ENCODE peak calls at places on chromosomes 16 and 17, in four cellular contexts. I is substantia nigra, T is PC-9, V is GM23338. G is an unnamed sample.

GRCh38 chr16:51553314-51553713 is 402.2 kb upstream of the SALL1 start:
- DNase-seq in T (no peak), V (no peak), I (no peak), G (no peak)

GRCh38 chr16:8852534-8852933 is 16.3 kb downstream of the CARHSP1 start:
- DNase-seq in T (no peak), I (no peak), V (no peak), G (no peak)

GRCh38 chr17:34354637-34355036 is 1.6 kb upstream of the CCL13 start:
- DNase-seq in V (no peak), I (no peak), T (no peak), G (no peak)

GRCh38 chr16:57915811-57916479 is 55.0 kb downstream of the CNGB1 start:
- DNase-seq in T (no peak), I (no peak), V (no peak), G (no peak)

GRCh38 chr17:77230436-77230830 is 89.7 kb downstream of the SEC14L1 start:
- DNase-seq in V (no peak), I (no peak), T (no peak), G (no peak)

GRCh38 chr17:3929764-3930163 is 13.5 kb upstream of the P2RX1 start:
- DNase-seq in I (no peak), V (no peak), T (no peak), G (no peak)

GRCh38 chr16:76768316-76768715 is 422.7 kb upstream of the MON1B start:
- DNase-seq in I (no peak), V (no peak), T (no peak), G (no peak)

GRCh38 chr16:86217891-86218270 is 292.4 kb upstream of the FOXF1 start:
- DNase-seq in T (no peak), I (no peak), V (no peak), G (no peak)

GRCh38 chr17:80913928-80914821 is 77.5 kb upstream of the CHMP6 start:
- DNase-seq in T (no peak), I (no peak), V (no peak), G (peak)

GRCh38 chr17:64694207-64694606 is 32.1 kb upstream of the SMURF2 start:
- DNase-seq in T (peak), I (no peak), V (no peak), G (no peak)

DNA sequence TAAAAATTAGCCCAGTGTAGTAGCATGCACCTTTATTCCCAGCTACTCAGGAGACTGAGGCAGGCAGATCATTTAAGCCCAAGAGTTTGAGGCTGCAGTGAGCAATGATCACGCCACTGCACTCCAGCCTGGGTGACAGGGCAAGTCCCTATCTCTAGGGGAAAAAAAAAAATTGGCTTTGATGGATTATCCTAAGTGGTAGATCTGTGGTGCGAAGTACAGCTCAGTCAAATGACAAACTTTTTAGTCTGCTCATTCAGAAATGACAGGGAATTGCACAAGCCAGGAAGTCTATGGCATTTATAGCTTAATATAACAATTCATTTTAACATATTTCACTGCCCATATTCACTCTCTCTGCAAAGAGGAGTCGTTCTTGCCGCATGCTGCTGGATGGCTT is 33.0 kb downstream of the RNF157 start:
- DNase-seq in I (no peak), T (no peak), V (no peak), G (no peak)
- H3K27ac ChIP-seq in I (no peak), T (no peak), V (no peak), G (no peak)

DNA sequence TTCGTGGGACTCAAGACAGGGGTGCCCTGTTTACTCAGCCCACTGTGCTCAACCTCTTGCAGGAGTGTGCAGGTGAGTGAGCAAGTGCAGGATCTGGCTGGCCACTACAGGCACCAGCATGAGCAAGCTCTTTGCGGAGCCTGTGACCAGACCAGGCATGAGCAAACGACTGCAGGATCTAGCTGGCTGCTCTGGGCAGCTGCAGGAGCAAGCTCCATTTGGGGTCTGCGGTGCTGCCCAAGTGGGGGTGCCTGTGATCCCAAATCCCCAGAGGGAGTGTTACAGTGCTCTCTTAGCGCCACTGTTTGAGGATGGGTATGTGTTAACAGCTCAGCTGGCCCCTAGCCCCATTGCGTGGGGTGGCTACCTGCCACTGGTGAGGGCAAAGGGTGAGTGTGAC is 2.4 kb downstream of the USP6 start:
- DNase-seq in V (no peak), I (no peak), T (no peak), G (no peak)
- H3K27ac ChIP-seq in V (no peak), I (no peak), T (no peak), G (no peak)

GRCh38 chr16:27460213-27460612 is 58.2 kb downstream of the IL21R start:
- DNase-seq in T (no peak), I (no peak), V (no peak), G (no peak)
- H3K27ac ChIP-seq in T (no peak), I (no peak), V (no peak), G (peak)

GRCh38 chr17:41681776-41682175 is 6.9 kb upstream of the EIF1 start:
- DNase-seq in V (no peak), I (no peak), T (no peak), G (no peak)

GRCh38 chr17:41678907-41679739 is 9.6 kb upstream of the EIF1 start:
- DNase-seq in T (peak), V (no peak), I (no peak), G (no peak)

GRCh38 chr17:41678411-41678906 is 10.2 kb upstream of the EIF1 start:
- DNase-seq in V (no peak), T (peak), I (no peak), G (no peak)

GRCh38 chr17:41680426-41681040 is 8.2 kb upstream of the EIF1 start:
- DNase-seq in I (no peak), V (no peak), T (no peak), G (peak)

DNA sequence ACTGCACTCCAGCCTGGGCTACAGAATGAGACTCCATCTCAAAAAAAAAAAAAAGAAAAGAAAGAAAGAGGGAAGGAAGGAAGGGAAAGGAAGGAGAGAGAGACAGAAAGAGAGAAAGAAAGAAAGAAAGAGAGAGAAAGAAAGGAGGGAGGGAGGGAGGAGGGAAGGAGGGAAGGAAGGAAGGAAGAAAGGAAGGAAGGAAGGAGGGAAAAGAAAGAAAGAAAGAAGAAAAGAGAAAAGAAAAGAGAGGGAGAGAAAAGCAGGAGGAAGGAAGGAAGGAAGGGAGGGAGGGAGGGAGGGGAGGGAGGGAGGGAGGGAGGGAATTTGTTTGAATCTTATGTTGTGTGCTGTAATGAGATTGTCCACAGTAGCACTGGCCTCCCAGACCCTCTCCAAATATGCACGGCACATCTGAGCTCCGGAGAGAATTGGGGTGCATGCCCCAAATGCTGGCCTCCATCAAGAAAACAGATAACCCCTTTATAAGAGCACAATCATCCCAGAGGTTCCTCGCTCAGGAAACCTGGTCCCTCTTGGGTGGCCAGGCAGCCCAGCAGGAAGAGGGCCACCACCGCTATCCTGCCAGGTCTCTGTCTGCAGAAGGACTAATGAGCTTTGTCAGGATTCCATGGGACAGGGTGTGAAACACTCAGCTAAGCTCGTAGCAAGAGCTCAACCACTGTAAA is 8.8 kb upstream of the EIF1 start:
- DNase-seq in I (no peak), T (no peak), V (no peak), G (no peak)
- H3K27ac ChIP-seq in I (no peak), T (peak), V (no peak), G (no peak)

DNA sequence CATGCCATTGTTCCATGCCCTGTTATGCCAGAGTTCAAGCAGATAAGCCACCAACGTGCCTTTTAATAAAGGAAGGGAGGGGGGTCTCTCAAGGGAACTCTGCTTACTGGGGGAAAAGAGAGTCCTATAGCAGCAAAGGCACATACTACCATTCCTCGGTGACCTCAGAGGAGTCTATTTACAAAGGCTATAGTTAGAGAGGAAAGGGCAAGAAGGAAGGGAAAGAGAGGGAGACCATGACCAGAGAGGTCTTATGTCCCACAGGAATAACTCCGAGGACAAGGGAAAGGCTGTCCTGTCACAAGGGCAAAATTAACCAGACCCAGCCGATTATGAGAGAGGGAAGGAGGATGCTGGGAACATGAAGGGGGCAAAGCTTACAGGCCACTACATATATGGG is 51.4 kb downstream of the HIC1 start:
- DNase-seq in T (no peak), V (no peak), I (no peak), G (no peak)
- H3K27ac ChIP-seq in T (no peak), V (no peak), I (no peak), G (no peak)

DNA sequence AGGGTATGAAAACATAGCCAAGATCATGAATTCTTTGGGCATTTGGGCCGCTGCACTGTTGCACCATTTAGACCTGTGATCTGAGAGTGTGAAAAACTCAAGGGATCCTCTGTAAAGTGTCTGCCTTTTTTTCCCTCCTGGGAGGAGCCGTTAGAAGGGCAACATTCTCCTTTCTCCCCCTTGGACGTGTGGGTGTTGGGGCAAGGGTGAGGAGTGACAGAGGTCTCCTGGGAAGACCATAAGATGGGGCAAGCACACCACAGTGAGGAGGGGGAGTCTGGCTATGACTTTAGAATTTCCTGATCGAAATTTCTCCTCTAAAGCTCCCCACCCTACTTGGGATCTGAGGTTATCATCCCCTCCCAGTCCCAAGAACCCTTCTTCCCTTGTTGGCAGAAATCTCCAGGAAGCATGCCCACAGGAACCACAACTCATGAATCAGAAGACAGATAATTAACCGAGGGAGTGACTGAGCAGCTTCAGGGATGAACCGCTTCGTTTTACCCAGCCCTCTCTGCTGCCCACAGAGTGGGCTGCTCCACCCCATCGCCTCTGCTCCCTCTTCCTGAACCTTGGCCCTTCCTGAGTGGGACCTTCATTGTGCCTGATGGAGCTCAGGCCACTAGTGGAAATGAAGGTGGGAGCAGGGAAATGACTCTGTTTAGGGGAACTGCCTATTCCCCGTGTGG is 4.2 kb downstream of the ITGB3 start:
- DNase-seq in V (no peak), I (no peak), T (no peak), G (no peak)
- H3K27ac ChIP-seq in V (no peak), I (no peak), T (peak), G (no peak)

DNA sequence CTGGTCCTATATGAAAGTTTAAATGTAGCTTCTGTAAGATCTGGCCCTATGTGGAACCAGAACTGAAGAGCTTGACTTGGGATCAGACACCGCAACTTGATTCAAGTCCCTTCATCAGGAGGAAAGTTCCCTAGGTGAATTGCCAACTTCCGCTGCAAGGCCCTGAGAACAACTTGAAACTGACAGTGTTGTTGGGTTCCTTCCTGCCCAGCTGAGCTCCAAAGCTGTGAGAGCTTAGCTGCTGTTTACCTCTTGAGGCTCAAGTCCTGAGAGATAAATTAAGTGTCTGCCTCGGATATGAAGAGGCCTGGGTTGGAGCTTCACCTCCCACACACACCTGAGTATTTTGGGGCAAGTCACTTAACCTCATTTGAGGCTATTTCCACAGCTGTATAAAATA is 44.7 kb downstream of the REXO5 start:
- DNase-seq in V (no peak), T (no peak), I (no peak), G (no peak)
- H3K27ac ChIP-seq in V (peak), T (peak), I (no peak), G (no peak)

DNA sequence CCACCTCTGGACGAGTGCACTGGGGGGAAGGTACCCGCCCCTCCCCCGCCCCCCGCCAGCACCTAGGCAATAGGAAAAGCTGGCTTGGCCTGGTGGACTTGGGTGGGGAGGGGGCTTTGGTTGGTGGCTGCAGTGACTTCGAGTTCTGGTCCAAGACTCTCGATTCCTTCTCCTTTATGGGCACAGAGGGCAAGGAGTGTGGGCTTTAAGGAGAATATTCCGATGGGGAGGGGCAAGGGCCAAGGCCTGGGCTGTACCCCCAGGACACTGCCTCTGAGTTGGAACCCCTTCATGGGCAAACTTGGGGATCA is 409 bp downstream of the ACSF2 start:
- DNase-seq in V (no peak), I (no peak), T (no peak), G (no peak)
- H3K27ac ChIP-seq in V (no peak), I (peak), T (peak), G (peak)

DNA sequence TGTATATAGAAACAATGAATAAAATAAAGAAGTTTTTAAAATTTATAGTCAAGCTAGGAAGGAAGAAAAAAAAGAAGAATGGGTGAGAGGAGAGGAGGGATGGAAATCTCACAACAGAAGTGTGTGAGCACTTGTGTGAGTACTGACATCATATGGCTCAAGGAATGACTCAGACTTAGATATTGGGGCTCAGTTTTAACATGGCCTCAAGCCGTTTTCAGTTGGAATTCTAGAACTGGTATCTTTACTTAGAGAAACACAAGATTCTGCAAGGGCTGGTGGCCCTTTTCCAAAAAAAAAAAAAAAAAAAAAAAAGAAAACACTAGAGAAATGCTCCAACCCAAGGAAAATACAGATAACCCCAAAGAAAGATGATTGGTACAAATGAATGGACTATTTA is 55.1 kb downstream of the STXBP4 start:
- DNase-seq in V (no peak), T (no peak), I (no peak), G (no peak)
- H3K27ac ChIP-seq in V (no peak), T (no peak), I (no peak), G (no peak)

DNA sequence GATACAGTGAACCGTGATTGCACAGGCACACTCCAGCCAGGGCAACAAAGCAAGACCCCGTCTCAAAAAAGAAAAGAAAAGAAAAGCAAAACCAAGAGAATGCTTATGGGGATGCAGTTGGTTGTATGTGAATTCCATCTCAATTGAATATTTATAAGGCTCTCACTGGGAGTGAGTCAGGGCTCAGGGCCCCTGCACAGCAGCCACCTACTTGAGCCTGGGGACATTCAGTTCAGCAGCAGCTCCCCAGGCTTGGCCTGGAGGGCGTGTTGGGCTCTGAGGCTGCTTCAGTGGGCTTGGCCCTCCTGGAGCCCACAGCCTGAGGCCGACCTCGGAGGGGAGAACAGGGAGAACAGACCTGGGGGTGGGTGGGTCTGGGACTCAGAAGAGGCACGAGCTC is 24.6 kb downstream of the ZFPM1 start:
- DNase-seq in I (no peak), V (no peak), T (no peak), G (no peak)
- H3K27ac ChIP-seq in I (no peak), V (no peak), T (no peak), G (no peak)